ENCODE peak calls at places on chromosomes 11 and 22, in eight cellular contexts. Y is A549, E is sigmoid colon, W is NB4, U is transverse colon, P is H54, G is endothelial cell of umbilical vein, H is lower leg skin. I is an unnamed sample.
A peak's percentile ranks its signal among the peaks of the same experiment; 100 is the strongest.

GRCh38 chr11:70503201-70503877 is 105.0 kb downstream of the CTTN start:
- DNase-seq in W (no peak), G (no peak), P (no peak), H (no peak), Y (no peak), U (no peak), E (peak; percentile 26), I (no peak)

GRCh38 chr11:109112748-109113378 is 309.1 kb upstream of the C11orf87 start:
- DNase-seq in H (no peak), E (no peak), W (no peak), U (no peak), Y (no peak), G (no peak), P (no peak), I (no peak)

GRCh38 chr11:898160-898517 is 12.5 kb downstream of the CHID1 start:
- DNase-seq in P (peak; percentile 63), H (no peak), G (peak; percentile 13), Y (peak; percentile 57), W (peak; percentile 45), E (no peak), U (no peak), I (no peak)

GRCh38 chr11:119337581-119338317 is 2.9 kb downstream of the C1QTNF5 start:
- DNase-seq in W (peak; percentile 49), E (peak; percentile 75), U (no peak), H (no peak), Y (no peak), P (no peak), G (peak; percentile 77), I (no peak)

GRCh38 chr11:29527391-29527936 is 489.4 kb downstream of the KCNA4 start:
- DNase-seq in E (no peak), Y (peak; percentile 65), P (no peak), W (peak; percentile 91), U (no peak), H (no peak), G (peak; percentile 67), I (no peak)

GRCh38 chr11:119206512-119207299 is 567 bp downstream of the CBL start:
- DNase-seq in G (no peak), U (peak; percentile 55), E (peak; percentile 77), H (peak; percentile 93), P (peak; percentile 28), W (peak; percentile 73), Y (no peak), I (peak; percentile 42)

GRCh38 chr22:49066619-49067018 is 761.1 kb downstream of the BRD1 start:
- DNase-seq in Y (no peak), P (no peak), U (no peak), E (no peak), G (no peak), H (no peak), W (no peak), I (no peak)

GRCh38 chr22:33674357-33674756 is 245.9 kb downstream of the LARGE1 start:
- DNase-seq in Y (no peak), U (no peak), G (no peak), H (peak; percentile 28), P (no peak), E (no peak), W (no peak), I (no peak)

GRCh38 chr11:34728609-34729008 is 107.7 kb downstream of the EHF start:
- DNase-seq in H (no peak), P (no peak), G (no peak), Y (no peak), W (no peak), U (no peak), E (no peak), I (no peak)

GRCh38 chr22:45585437-45585755 is 82.7 kb downstream of the FBLN1 start:
- DNase-seq in E (no peak), P (no peak), H (no peak), G (no peak), Y (peak; percentile 76), W (no peak), U (no peak), I (peak; percentile 67)

GRCh38 chr11:102109896-102110760 is at the start of gene YAP1:
- DNase-seq in U (peak; percentile 89), Y (peak; percentile 93), E (peak; percentile 94), W (peak; percentile 78), P (peak; percentile 42), H (peak; percentile 97), G (peak; percentile 89), I (peak; percentile 98)
- TF ChIP-seq POLR2A in U (peak; percentile 63), Y (peak; percentile 25), E (peak; percentile 28), W (no peak), P (peak; percentile 41), H (no peak), G (no peak), I (peak; percentile 51)

GRCh38 chr11:11947825-11948224 is 60.6 kb downstream of the DKK3 start:
- DNase-seq in G (no peak), Y (no peak), H (no peak), E (no peak), U (no peak), P (no peak), W (no peak), I (no peak)
- TF ChIP-seq POLR2A in G (no peak), Y (no peak), H (no peak), E (no peak), U (no peak), P (no peak), W (no peak), I (no peak)

GRCh38 chr22:42357221-42357620 is 75.0 kb downstream of the NFAM1 start:
- DNase-seq in U (no peak), E (no peak), G (no peak), Y (no peak), H (no peak), W (no peak), P (no peak), I (no peak)
- TF ChIP-seq POLR2A in U (no peak), E (no peak), G (no peak), Y (no peak), H (no peak), W (no peak), P (no peak), I (no peak)

GRCh38 chr22:24445481-24446290 is 18.3 kb downstream of the ADORA2A start:
- DNase-seq in Y (no peak), U (no peak), H (no peak), P (no peak), E (no peak), W (peak; percentile 77), G (no peak), I (no peak)

GRCh38 chr22:24443668-24444067 is 16.3 kb downstream of the ADORA2A start:
- DNase-seq in U (no peak), P (no peak), W (no peak), H (no peak), G (no peak), Y (no peak), E (no peak), I (no peak)

GRCh38 chr22:24446291-24446611 is 18.9 kb downstream of the ADORA2A start:
- DNase-seq in P (no peak), E (no peak), H (no peak), W (no peak), U (no peak), G (no peak), Y (no peak), I (no peak)

GRCh38 chr22:24444251-24444650 is 16.9 kb downstream of the ADORA2A start:
- DNase-seq in E (no peak), G (no peak), H (no peak), W (no peak), U (no peak), Y (no peak), P (no peak), I (no peak)

GRCh38 chr22:24444729-24445466 is 17.5 kb downstream of the ADORA2A start:
- DNase-seq in U (no peak), Y (no peak), E (no peak), P (no peak), H (no peak), W (no peak), G (no peak), I (no peak)
- TF ChIP-seq POLR2A in U (no peak), Y (no peak), E (no peak), P (no peak), H (no peak), W (no peak), G (no peak), I (no peak)

GRCh38 chr22:35053060-35053835 is 12.7 kb upstream of the ISX start:
- DNase-seq in Y (no peak), P (no peak), U (no peak), G (no peak), E (no peak), H (no peak), W (no peak), I (no peak)
- TF ChIP-seq POLR2A in Y (no peak), P (no peak), U (no peak), G (no peak), E (no peak), H (no peak), W (no peak), I (no peak)

GRCh38 chr11:102111011-102111786 is 952 bp downstream of the YAP1 start:
- DNase-seq in U (peak; percentile 71), H (peak; percentile 95), P (peak; percentile 26), G (peak; percentile 77), W (peak; percentile 8), E (peak; percentile 89), Y (peak; percentile 86), I (peak; percentile 79)
- TF ChIP-seq POLR2A in U (no peak), H (no peak), P (no peak), G (peak; percentile 27), W (no peak), E (peak; percentile 38), Y (no peak), I (no peak)

I was measured in upper lobe of left lung.